ENCODE peak calls at places on chromosomes 12 and 14, in seven cellular contexts. V is stimulated activated CD4-positive, alpha-beta T cell treated with anti-CD3 and anti-CD28 coated beads, TNF-alpha, amount 100 ng/mL, for 1 hour; U is mucosa of descending colon; G is GM23248; S is HFFc6; L is astrocyte of the cerebellum; E is NCI-H2081. B is an unnamed sample.

GRCh38 chr12:122130150-122130549 is 43.9 kb downstream of the IL31 start:
- DNase-seq in V (no peak), U (no peak), G (peak), S (no peak), L (peak), E (no peak), B (no peak)

GRCh38 chr14:71324767-71325272 is 417.6 kb downstream of the PCNX1 start:
- DNase-seq in V (no peak), U (no peak), G (no peak), S (no peak), L (no peak), E (no peak), B (no peak)

GRCh38 chr12:56087220-56087619 is 7.3 kb downstream of the ERBB3 start:
- DNase-seq in V (no peak), U (peak), G (peak), S (no peak), L (no peak), E (no peak), B (peak)

GRCh38 chr12:3704512-3705348 is 48.2 kb downstream of the CRACR2A start:
- DNase-seq in V (no peak), U (no peak), G (peak), S (no peak), L (no peak), E (no peak), B (no peak)

GRCh38 chr14:104284636-104285482 is 146.5 kb downstream of the KIF26A start:
- DNase-seq in V (no peak), U (peak), G (no peak), S (no peak), L (no peak), E (no peak), B (no peak)

GRCh38 chr12:21500786-21501257 is 613 bp downstream of the RECQL start:
- DNase-seq in V (no peak), U (no peak), G (no peak), S (no peak), L (no peak), E (no peak), B (no peak)

GRCh38 chr14:24982472-24983155 is 67.3 kb downstream of the STXBP6 start:
- DNase-seq in V (no peak), U (no peak), G (peak), S (peak), L (no peak), E (no peak), B (peak)

GRCh38 chr12:78651755-78652154 is 212.8 kb upstream of the SYT1 start:
- DNase-seq in V (no peak), U (no peak), G (no peak), S (no peak), L (no peak), E (no peak), B (no peak)

GRCh38 chr12:7282844-7283243 is 21.0 kb upstream of the ACSM4 start:
- DNase-seq in V (no peak), U (no peak), G (no peak), S (no peak), L (no peak), E (no peak), B (no peak)

GRCh38 chr12:28794796-28795195 is 354.3 kb upstream of the FAR2 start:
- DNase-seq in V (no peak), U (no peak), G (peak), S (no peak), L (no peak), E (no peak), B (no peak)

GRCh38 chr12:121187501-121187900 is 22.4 kb upstream of the P2RX4 start:
- DNase-seq in V (no peak), U (no peak), G (no peak), S (no peak), L (no peak), E (no peak), B (no peak)

GRCh38 chr12:120844768-120845449 is 59.2 kb downstream of the SPPL3 start:
- DNase-seq in V (no peak), U (no peak), G (no peak), S (no peak), L (no peak), E (no peak), B (no peak)

GRCh38 chr14:93330609-93331000 is 2.2 kb downstream of the BTBD7 start:
- DNase-seq in V (no peak), U (no peak), G (no peak), S (no peak), L (no peak), E (no peak), B (no peak)

GRCh38 chr14:80491562-80492139 is 280.3 kb upstream of the DIO2 start:
- DNase-seq in V (no peak), U (no peak), G (peak), S (no peak), L (no peak), E (no peak), B (no peak)

GRCh38 chr12:58765653-58766554 is 154.4 kb downstream of the LRIG3 start:
- DNase-seq in V (no peak), U (no peak), G (peak), S (no peak), L (no peak), E (peak), B (peak)

GRCh38 chr12:107610030-107610859 is 75.4 kb upstream of the PWP1 start:
- DNase-seq in V (no peak), U (no peak), G (peak), S (no peak), L (peak), E (peak), B (no peak)

GRCh38 chr14:20697273-20698017 is 8.9 kb downstream of the ANG start:
- DNase-seq in V (peak), U (no peak), G (peak), S (peak), L (peak), E (peak), B (peak)

GRCh38 chr14:67900188-67900587 is 80.6 kb downstream of the RAD51B start:
- DNase-seq in V (no peak), U (no peak), G (no peak), S (no peak), L (no peak), E (no peak), B (no peak)

GRCh38 chr14:73770977-73771847 is 57.0 kb upstream of the PNMA1 start:
- DNase-seq in V (no peak), U (peak), G (no peak), S (no peak), L (no peak), E (no peak), B (no peak)

GRCh38 chr14:104264495-104265265 is 126.3 kb downstream of the KIF26A start:
- DNase-seq in V (no peak), U (peak), G (no peak), S (no peak), L (no peak), E (no peak), B (no peak)

B was measured in LNCaP clone FGC.